ENCODE peak calls at places on chromosomes 4 and X, in seven cellular contexts. E is cardiac fibroblast, Q is kidney, Z is lower lobe of right lung, T is mammary epithelial cell, Y is nephron progenitor cell, C is brain microvascular endothelial cell. V is an unnamed sample.

GRCh38 chr4:26178874-26179273 is 141.9 kb upstream of the RBPJ start:
- DNase-seq in E (no peak), Q (no peak), Z (no peak), T (no peak), Y (no peak), C (peak), V (no peak)

GRCh38 chrX:125103693-125104092 is 216.0 kb upstream of the TEX13C start:
- DNase-seq in E (no peak), Q (no peak), Z (peak), T (no peak), Y (no peak), C (no peak), V (no peak)

GRCh38 chr4:3700736-3701135 is 65.4 kb upstream of the ADRA2C start:
- DNase-seq in E (no peak), Q (peak), Z (peak), T (no peak), Y (no peak), C (no peak), V (no peak)

GRCh38 chr4:130705023-130705422 is 1609.1 kb downstream of the C4orf33 start:
- DNase-seq in E (no peak), Q (no peak), Z (no peak), T (peak), Y (no peak), C (no peak), V (no peak)

GRCh38 chr4:74619931-74620702 is 174.2 kb downstream of the BTC start:
- DNase-seq in E (peak), Q (no peak), Z (no peak), T (no peak), Y (no peak), C (peak), V (no peak)

GRCh38 chr4:39937683-39938268 is 39.9 kb downstream of the PDS5A start:
- DNase-seq in E (no peak), Q (no peak), Z (no peak), T (no peak), Y (no peak), C (no peak), V (no peak)

GRCh38 chrX:133923548-133923947 is 61.8 kb downstream of the GPC3 start:
- DNase-seq in E (no peak), Q (no peak), Z (no peak), T (no peak), Y (no peak), C (no peak), V (no peak)

GRCh38 chr4:98639523-98639922 is 18.9 kb downstream of the TSPAN5 start:
- DNase-seq in E (no peak), Q (no peak), Z (no peak), T (no peak), Y (no peak), C (no peak), V (no peak)

GRCh38 chr4:41287005-41287404 is 30.3 kb downstream of the UCHL1 start:
- DNase-seq in E (no peak), Q (no peak), Z (no peak), T (no peak), Y (no peak), C (no peak), V (no peak)

GRCh38 chrX:31070057-31070468 is 1.8 kb downstream of the FTHL17 start:
- DNase-seq in E (no peak), Q (no peak), Z (no peak), T (peak), Y (no peak), C (no peak), V (no peak)

GRCh38 chr4:42397256-42397634 is at the start of gene SHISA3:
- DNase-seq in E (peak), Q (peak), Z (no peak), T (no peak), Y (no peak), C (no peak), V (peak)

GRCh38 chrX:132490086-132490419 is 1.2 kb upstream of the MBNL3 start:
- DNase-seq in E (no peak), Q (no peak), Z (no peak), T (peak), Y (no peak), C (no peak), V (no peak)

GRCh38 chr4:166862032-166862431 is 372.3 kb downstream of the SPOCK3 start:
- DNase-seq in E (no peak), Q (no peak), Z (no peak), T (no peak), Y (no peak), C (no peak), V (no peak)

GRCh38 chrX:133580630-133581029 is 165.3 kb upstream of the GPC4 start:
- DNase-seq in E (no peak), Q (no peak), Z (no peak), T (no peak), Y (no peak), C (no peak), V (no peak)

GRCh38 chr4:83115000-83115399 is 471 bp upstream of the PLAC8 start:
- DNase-seq in E (peak), Q (no peak), Z (no peak), T (peak), Y (no peak), C (peak), V (no peak)

GRCh38 chr4:41024556-41025491 is 189.5 kb downstream of the APBB2 start:
- DNase-seq in E (no peak), Q (no peak), Z (no peak), T (peak), Y (no peak), C (no peak), V (no peak)

GRCh38 chr4:23368081-23368697 is 521.7 kb downstream of the PPARGC1A start:
- DNase-seq in E (no peak), Q (no peak), Z (no peak), T (no peak), Y (peak), C (no peak), V (no peak)

GRCh38 chr4:117823388-117823787 is 210.9 kb upstream of the NDST3 start:
- DNase-seq in E (no peak), Q (no peak), Z (no peak), T (no peak), Y (no peak), C (no peak), V (no peak)

GRCh38 chr4:102787096-102787867 is 26.5 kb upstream of the MANBA start:
- DNase-seq in E (peak), Q (no peak), Z (no peak), T (peak), Y (no peak), C (peak), V (no peak)

GRCh38 chr4:89298160-89298559 is 9.4 kb downstream of the GPRIN3 start:
- DNase-seq in E (no peak), Q (no peak), Z (no peak), T (no peak), Y (no peak), C (no peak), V (no peak)

GRCh38 chr4:1821679-1822567 is 28.8 kb downstream of the FGFR3 start:
- DNase-seq in E (no peak), Q (no peak), Z (no peak), T (no peak), Y (no peak), C (no peak), V (no peak)

GRCh38 chr4:120520761-120521160 is 401.8 kb downstream of the PRDM5 start:
- DNase-seq in E (no peak), Q (no peak), Z (no peak), T (no peak), Y (no peak), C (no peak), V (no peak)

GRCh38 chr4:3866813-3867129 is 100.6 kb downstream of the ADRA2C start:
- DNase-seq in E (no peak), Q (no peak), Z (peak), T (no peak), Y (no peak), C (no peak), V (no peak)

GRCh38 chrX:30280428-30280827 is 28.8 kb downstream of the NR0B1 start:
- DNase-seq in E (no peak), Q (no peak), Z (no peak), T (no peak), Y (no peak), C (no peak), V (no peak)

GRCh38 chr4:189843392-189844009 is 97.2 kb upstream of the FRG1 start:
- DNase-seq in E (no peak), Q (no peak), Z (no peak), T (no peak), Y (no peak), C (no peak), V (no peak)

GRCh38 chr4:153114771-153115321 is 89.4 kb upstream of the TRIM2 start:
- DNase-seq in E (peak), Q (no peak), Z (no peak), T (peak), Y (no peak), C (peak), V (no peak)

GRCh38 chr4:63080929-63081328 is 1328.3 kb downstream of the TECRL start:
- DNase-seq in E (no peak), Q (no peak), Z (no peak), T (no peak), Y (no peak), C (no peak), V (no peak)

GRCh38 chr4:105967058-105967658 is 71.9 kb downstream of the NPNT start:
- DNase-seq in E (no peak), Q (peak), Z (peak), T (no peak), Y (no peak), C (no peak), V (no peak)

GRCh38 chr4:4726051-4726450 is 133.4 kb upstream of the MSX1 start:
- DNase-seq in E (peak), Q (no peak), Z (no peak), T (no peak), Y (no peak), C (no peak), V (no peak)

GRCh38 chr4:94642561-94642866 is 115.2 kb upstream of the BMPR1B start:
- DNase-seq in E (peak), Q (no peak), Z (no peak), T (no peak), Y (no peak), C (no peak), V (no peak)

GRCh38 chrX:150508461-150509367 is 59.7 kb upstream of the MTM1 start:
- DNase-seq in E (peak), Q (no peak), Z (peak), T (no peak), Y (peak), C (no peak), V (no peak)

GRCh38 chr4:111775908-111776307 is 369.3 kb upstream of the FAM241A start:
- DNase-seq in E (no peak), Q (no peak), Z (no peak), T (no peak), Y (no peak), C (no peak), V (no peak)

DNA sequence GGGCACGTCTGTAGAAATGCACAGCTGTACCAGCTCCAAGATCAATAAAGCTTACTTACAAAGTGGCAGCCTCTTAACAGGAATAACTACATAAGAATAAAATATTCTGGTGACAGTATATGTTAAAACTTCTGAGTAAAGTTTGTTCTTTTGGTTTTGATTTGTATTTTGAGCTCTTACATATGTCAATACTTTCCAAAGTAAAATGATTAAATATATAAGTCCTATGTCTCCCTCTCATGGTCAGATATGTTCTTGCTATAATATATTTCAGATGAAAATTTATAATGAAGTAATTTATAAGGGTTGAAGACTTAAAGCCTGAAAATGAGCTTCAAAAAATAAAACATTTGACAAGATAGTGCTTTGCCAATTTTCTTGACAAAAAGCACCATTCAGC is 254.4 kb downstream of the NPFFR2 start:
- DNase-seq in E (peak), Q (no peak), Z (no peak), T (peak), Y (no peak), C (no peak), V (no peak)
- TF ChIP-seq CTCF in E (peak), Q (no peak), Z (no peak), T (peak), Y (no peak), C (no peak), V (peak)

DNA sequence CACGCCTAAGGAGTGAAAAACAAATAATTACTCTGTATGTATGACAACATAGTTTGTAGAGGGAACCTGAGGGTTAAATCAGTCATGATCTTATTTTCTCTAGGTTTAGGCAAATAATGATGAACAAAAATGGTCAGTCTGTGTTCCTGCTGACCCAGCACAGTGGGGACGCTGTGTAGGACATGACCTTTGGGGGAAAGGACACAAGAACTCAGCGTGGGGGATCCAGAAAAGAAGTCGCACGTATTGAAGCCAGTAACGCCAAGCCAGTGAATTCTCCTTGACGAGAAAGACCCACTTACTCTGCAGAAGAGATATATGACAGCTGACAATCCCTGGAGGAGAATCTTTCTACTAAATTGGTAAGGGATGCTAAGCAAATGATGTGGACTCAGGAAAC is 36.6 kb downstream of the HELT start:
- DNase-seq in E (no peak), Q (no peak), Z (no peak), T (no peak), Y (no peak), C (no peak), V (no peak)
- TF ChIP-seq CTCF in E (no peak), Q (no peak), Z (no peak), T (no peak), Y (no peak), C (no peak), V (no peak)

GRCh38 chrX:39476596-39476995 is 621.2 kb downstream of the BCOR start:
- DNase-seq in E (no peak), Q (no peak), Z (no peak), T (no peak), Y (peak), C (no peak), V (no peak)

GRCh38 chrX:39475372-39475771 is 622.4 kb downstream of the BCOR start:
- DNase-seq in E (no peak), Q (no peak), Z (no peak), T (no peak), Y (peak), C (no peak), V (no peak)

GRCh38 chrX:39479856-39480255 is 617.9 kb downstream of the BCOR start:
- DNase-seq in E (no peak), Q (no peak), Z (no peak), T (peak), Y (no peak), C (no peak), V (no peak)

GRCh38 chrX:39477031-39477430 is 620.7 kb downstream of the BCOR start:
- DNase-seq in E (no peak), Q (no peak), Z (no peak), T (no peak), Y (no peak), C (no peak), V (no peak)

DNA sequence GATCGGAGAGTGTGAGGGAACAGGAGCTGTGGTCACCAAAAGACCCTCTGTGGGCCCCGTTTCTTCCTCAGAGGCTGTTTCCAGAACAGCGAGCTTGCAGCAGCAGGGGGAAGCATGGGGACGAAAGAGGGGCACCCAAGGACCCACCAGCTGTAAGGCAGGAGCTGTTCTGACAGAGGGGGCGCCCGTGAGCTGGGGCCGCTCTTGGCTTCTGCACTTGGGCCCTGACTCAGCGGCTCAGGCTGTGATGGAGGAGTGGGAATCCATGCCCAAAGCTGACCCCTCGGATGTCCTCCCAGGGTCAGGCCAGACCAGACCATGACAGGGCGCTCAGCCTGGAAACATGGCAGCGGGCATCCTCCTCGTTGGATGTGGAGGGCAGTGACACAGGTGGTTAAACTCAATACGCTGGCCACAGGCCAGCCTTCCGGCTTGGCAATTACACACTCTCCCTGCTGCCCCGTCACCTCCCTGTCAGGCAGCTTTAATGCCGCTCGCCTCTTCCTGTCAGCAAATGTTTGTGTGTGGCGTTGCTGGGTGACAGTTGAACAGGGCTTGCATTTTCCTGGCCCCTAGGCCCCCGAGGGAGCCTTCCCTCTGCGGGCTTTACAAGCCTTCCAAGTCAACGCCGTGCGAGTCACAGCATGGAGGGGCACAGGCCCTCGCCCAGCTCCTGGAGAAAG is 620.2 kb downstream of the BCOR start:
- DNase-seq in E (peak), Q (peak), Z (peak), T (no peak), Y (peak), C (peak), V (peak)
- TF ChIP-seq CTCF in E (no peak), Q (no peak), Z (peak), T (no peak), Y (peak), C (peak), V (peak)

DNA sequence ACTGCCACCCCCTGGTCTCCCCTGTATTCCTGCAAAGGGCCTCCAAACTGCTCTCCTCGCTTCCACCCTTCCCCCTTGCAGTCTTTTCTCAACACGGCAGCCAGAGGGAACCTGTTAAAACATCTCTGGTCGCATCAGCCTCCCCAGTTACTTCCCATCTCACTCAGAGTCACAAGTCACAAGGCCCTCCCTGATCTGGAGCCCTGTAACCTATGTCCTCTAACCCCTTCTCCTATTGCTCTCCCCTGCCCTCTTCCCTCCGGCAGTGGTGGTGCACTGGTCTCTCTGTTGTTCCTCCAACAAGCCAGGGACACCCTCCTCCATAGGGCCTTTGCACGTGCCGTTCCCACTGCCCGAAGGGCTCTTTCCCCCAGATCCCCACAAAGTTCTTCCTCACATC is 73.2 kb downstream of the SH3KBP1 start:
- DNase-seq in E (no peak), Q (no peak), Z (peak), T (no peak), Y (no peak), C (no peak), V (no peak)
- TF ChIP-seq CTCF in E (no peak), Q (no peak), Z (peak), T (no peak), Y (no peak), C (no peak), V (no peak)

GRCh38 chrX:101260435-101260834 is 30.7 kb downstream of the TAF7L start:
- DNase-seq in E (peak), Q (no peak), Z (no peak), T (no peak), Y (no peak), C (no peak), V (no peak)
- TF ChIP-seq CTCF in E (peak), Q (no peak), Z (no peak), T (peak), Y (no peak), C (peak), V (no peak)

DNA sequence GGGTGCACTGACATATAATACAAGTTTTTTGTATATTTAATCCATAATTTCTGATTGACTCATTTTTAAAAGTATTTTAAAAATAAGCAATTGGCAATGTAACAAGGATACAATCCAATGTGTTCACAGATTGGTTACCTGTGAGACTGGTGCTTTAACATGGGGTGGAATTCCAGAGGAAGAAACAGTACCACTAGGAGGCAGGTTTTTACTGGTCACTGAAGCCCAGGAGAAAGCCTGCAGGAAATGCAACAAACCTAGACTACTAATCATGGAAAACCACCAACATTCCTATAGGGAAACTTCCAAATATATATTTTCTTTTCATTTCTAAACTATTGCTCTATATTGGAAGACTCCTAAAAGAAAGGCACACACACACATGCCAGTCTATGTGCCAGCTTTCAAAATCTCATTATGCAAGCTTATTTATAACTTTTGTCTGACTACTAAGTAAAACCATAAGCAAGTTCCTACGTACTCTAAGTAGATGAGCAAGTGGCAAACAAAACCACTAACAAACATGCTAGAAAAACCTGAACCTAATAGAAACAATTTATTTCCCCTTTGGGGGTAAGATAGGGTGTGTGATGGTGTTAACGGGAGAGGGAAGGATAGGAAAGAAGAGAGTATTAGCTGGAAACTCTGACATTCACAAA is 19.2 kb downstream of the G3BP2 start:
- DNase-seq in E (peak), Q (no peak), Z (no peak), T (peak), Y (no peak), C (peak), V (no peak)
- TF ChIP-seq CTCF in E (peak), Q (peak), Z (peak), T (peak), Y (peak), C (peak), V (peak)

V was measured in neural crest cell.